ENCODE peak calls at places on chromosomes 2 and 18, in five cellular contexts. B, T, F, Y and X are unnamed samples.

GRCh38 chr2:217900010-217900779 is 102.6 kb downstream of the TNS1 start:
- DNase-seq in B (no peak), T (no peak), F (no peak), Y (no peak), X (no peak)

GRCh38 chr2:69469784-69470183 is 32.5 kb upstream of the NFU1 start:
- DNase-seq in B (no peak), T (no peak), F (no peak), Y (no peak), X (no peak)

GRCh38 chr2:8489751-8490150 is 192.1 kb upstream of the ID2 start:
- DNase-seq in B (no peak), T (no peak), F (no peak), Y (no peak), X (no peak)

GRCh38 chr2:54878182-54878581 is 154.7 kb downstream of the EML6 start:
- DNase-seq in B (no peak), T (no peak), F (no peak), Y (no peak), X (no peak)

GRCh38 chr2:224360801-224361251 is 41.1 kb downstream of the FAM124B start:
- DNase-seq in B (no peak), T (no peak), F (no peak), Y (no peak), X (no peak)

GRCh38 chr2:217629347-217629746 is 373.4 kb downstream of the TNS1 start:
- DNase-seq in B (no peak), T (no peak), F (no peak), Y (no peak), X (no peak)

GRCh38 chr2:961786-962185 is 11.1 kb downstream of the SNTG2 start:
- DNase-seq in B (no peak), T (no peak), F (no peak), Y (no peak), X (no peak)

GRCh38 chr2:165911231-165911630 is 42.3 kb downstream of the TTC21B start:
- DNase-seq in B (no peak), T (no peak), F (no peak), Y (no peak), X (no peak)

GRCh38 chr2:157868993-157869392 is 7.1 kb downstream of the ACVR1 start:
- DNase-seq in B (no peak), T (no peak), F (no peak), Y (no peak), X (no peak)

GRCh38 chr2:154771664-154772284 is 73.3 kb downstream of the KCNJ3 start:
- DNase-seq in B (no peak), T (no peak), F (no peak), Y (no peak), X (no peak)

GRCh38 chr2:158325782-158326335 is 130.7 kb downstream of the CCDC148 start:
- DNase-seq in B (no peak), T (no peak), F (no peak), Y (no peak), X (no peak)

GRCh38 chr2:127079358-127079920 is 27.5 kb downstream of the BIN1 start:
- DNase-seq in B (no peak), T (no peak), F (no peak), Y (no peak), X (no peak)

GRCh38 chr2:205930209-205930608 is 155.8 kb downstream of the INO80D start:
- DNase-seq in B (no peak), T (no peak), F (no peak), Y (no peak), X (no peak)

GRCh38 chr2:2848621-2849443 is 517.8 kb upstream of the MYT1L start:
- DNase-seq in B (no peak), T (no peak), F (no peak), Y (peak; percentile 24), X (no peak)

GRCh38 chr2:35946431-35946991 is 409.1 kb upstream of the CRIM1 start:
- DNase-seq in B (no peak), T (no peak), F (no peak), Y (no peak), X (no peak)

GRCh38 chr2:176636376-176636775 is 367.1 kb downstream of the MTX2 start:
- DNase-seq in B (no peak), T (no peak), F (no peak), Y (peak; percentile 17), X (no peak)

GRCh38 chr2:230130668-230131364 is 62.1 kb upstream of the SLC16A14 start:
- DNase-seq in B (no peak), T (peak; percentile 78), F (peak; percentile 66), Y (no peak), X (no peak)

GRCh38 chr2:215144106-215144875 is 5.9 kb upstream of the ABCA12 start:
- DNase-seq in B (no peak), T (no peak), F (no peak), Y (no peak), X (no peak)

GRCh38 chr2:204680576-204680975 is 135.3 kb downstream of the PARD3B start:
- DNase-seq in B (no peak), T (no peak), F (no peak), Y (no peak), X (no peak)

GRCh38 chr18:79715280-79715679 is 35.7 kb downstream of the CTDP1 start:
- DNase-seq in B (no peak), T (no peak), F (no peak), Y (no peak), X (no peak)

GRCh38 chr18:79717059-79717458 is 37.5 kb downstream of the CTDP1 start:
- DNase-seq in B (no peak), T (no peak), F (no peak), Y (no peak), X (no peak)

GRCh38 chr18:79712206-79712857 is 32.7 kb downstream of the CTDP1 start:
- DNase-seq in B (no peak), T (no peak), F (no peak), Y (no peak), X (no peak)

GRCh38 chr18:79714531-79715240 is 35.1 kb downstream of the CTDP1 start:
- DNase-seq in B (no peak), T (no peak), F (no peak), Y (no peak), X (no peak)

DNA sequence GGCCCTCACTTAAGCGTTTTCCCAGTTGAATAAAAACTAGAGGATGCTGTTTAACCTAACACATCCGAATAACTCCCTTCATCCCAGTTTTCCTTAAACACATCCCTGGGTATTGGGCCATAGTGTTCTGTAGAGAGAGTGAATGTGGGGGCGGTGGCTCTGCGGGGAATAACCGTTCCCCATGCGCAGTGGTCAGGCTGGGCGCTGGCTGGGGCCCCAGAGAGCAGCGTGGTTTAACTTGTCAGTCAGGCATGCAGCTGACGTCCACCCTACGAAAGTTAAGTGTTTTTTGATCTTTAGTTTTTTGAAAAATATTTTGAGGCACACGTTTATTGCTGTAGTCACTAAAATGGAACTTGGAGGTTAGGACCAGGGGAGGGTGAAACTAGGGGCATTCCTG is 33.7 kb downstream of the CTDP1 start:
- DNase-seq in B (no peak), T (no peak), F (no peak), Y (no peak), X (no peak)
- H3K36me3 ChIP-seq in B (peaks cover 11% of the 10 kb centered on the region), T (peaks cover 5% of the 10 kb centered on the region), F (peaks cover 78% of the 10 kb centered on the region), Y (peaks cover 83% of the 10 kb centered on the region), X (no peaks in the 10 kb centered on the region)

GRCh38 chr2:46337208-46337994 is 40.2 kb downstream of the EPAS1 start:
- DNase-seq in B (no peak), T (no peak), F (no peak), Y (no peak), X (no peak)

GRCh38 chr2:46335404-46335965 is 38.3 kb downstream of the EPAS1 start:
- DNase-seq in B (no peak), T (peak; percentile 67), F (peak; percentile 38), Y (peak; percentile 20), X (peak; percentile 65)

GRCh38 chr2:46335966-46336436 is 38.8 kb downstream of the EPAS1 start:
- DNase-seq in B (no peak), T (no peak), F (no peak), Y (no peak), X (no peak)

GRCh38 chr2:46334389-46335345 is 37.5 kb downstream of the EPAS1 start:
- DNase-seq in B (no peak), T (no peak), F (no peak), Y (no peak), X (no peak)

GRCh38 chr2:46336560-46336959 is 39.4 kb downstream of the EPAS1 start:
- DNase-seq in B (no peak), T (no peak), F (no peak), Y (no peak), X (no peak)
- H3K4me1 ChIP-seq in B (no peaks in the 10 kb centered on the region), T (peaks cover 12% of the 10 kb centered on the region), F (peaks cover 100% of the 10 kb centered on the region), Y (peaks cover 6% of the 10 kb centered on the region), X (peaks cover 13% of the 10 kb centered on the region)

GRCh38 chr18:58501497-58501896 is 127.4 kb downstream of the ALPK2 start:
- DNase-seq in B (no peak), T (no peak), F (no peak), Y (no peak), X (no peak)
- H3K27ac ChIP-seq in B (no peak overlapping the region), T (no peak overlapping the region), F (no peak overlapping the region), Y (no peak overlapping the region), X (no peak overlapping the region)

GRCh38 chr2:37060446-37060845 is 23.7 kb downstream of the HEATR5B start:
- DNase-seq in B (no peak), T (no peak), F (no peak), Y (no peak), X (no peak)
- H3K36me3 ChIP-seq in B (peaks cover 32% of the 10 kb centered on the region), T (peaks cover 10% of the 10 kb centered on the region), F (peaks cover 84% of the 10 kb centered on the region), Y (peaks cover 81% of the 10 kb centered on the region), X (peaks cover 96% of the 10 kb centered on the region)

DNA sequence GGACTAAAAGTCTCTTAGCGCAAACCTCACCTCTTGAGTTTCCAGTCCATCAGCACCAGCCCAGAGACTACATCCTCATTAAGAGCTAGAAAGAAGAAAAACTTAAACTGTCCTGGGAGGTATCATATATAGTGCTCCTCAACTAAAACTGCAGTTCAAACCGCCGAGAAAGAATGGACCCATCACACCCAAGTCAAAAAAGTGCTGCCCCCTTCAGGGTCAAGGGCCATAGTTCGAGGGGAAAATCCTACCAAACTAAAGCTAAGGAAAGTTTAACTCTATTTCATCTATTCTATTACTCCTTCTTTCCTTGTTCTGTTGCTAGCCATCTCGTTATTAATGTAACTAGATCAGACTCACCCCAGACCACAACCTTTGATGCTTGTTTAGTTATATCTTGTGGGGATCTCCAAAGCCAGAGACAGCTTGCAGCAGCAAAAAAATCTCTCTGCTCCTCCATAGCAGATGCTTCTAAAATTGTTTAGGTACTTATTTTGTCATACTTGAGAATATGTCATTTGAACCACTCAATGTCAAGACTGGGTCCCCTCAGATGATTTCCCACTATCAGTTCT is 134.5 kb upstream of the RMP24 start:
- DNase-seq in B (no peak), T (no peak), F (no peak), Y (no peak), X (no peak)
- H3K4me1 ChIP-seq in B (no peaks in the 10 kb centered on the region), T (no peaks in the 10 kb centered on the region), F (no peaks in the 10 kb centered on the region), Y (no peaks in the 10 kb centered on the region), X (no peaks in the 10 kb centered on the region)